ENCODE peak calls at places on chromosomes 4 and X, in nine cellular contexts. L is stimulated activated CD4-positive, alpha-beta T cell treated with anti-CD3 and anti-CD28 coated beads, TNF-alpha, amount 100 ng/mL, for 4 hours; R is WTC11; S is Caco-2; U is coronary artery; V is Ammon's horn; D is Right ventricle myocardium superior; P is NCI-H2029; H is cerebellar cortex. X is an unnamed sample.

GRCh38 chr4:78960926-78961325 is 21.7 kb upstream of the PAQR3 start:
- DNase-seq in L (no peak), R (no peak), S (no peak), U (no peak), V (no peak), D (no peak), P (no peak), H (no peak), X (no peak)

GRCh38 chr4:6727943-6728250 is 11.9 kb downstream of the BLOC1S4 start:
- DNase-seq in L (no peak), R (no peak), S (no peak), U (no peak), V (no peak), D (no peak), P (no peak), H (no peak), X (no peak)

GRCh38 chr4:55321707-55322264 is 24.3 kb upstream of the SRD5A3 start:
- DNase-seq in L (no peak), R (peak; percentile 83), S (peak; percentile 73), U (no peak), V (peak; percentile 86), D (no peak), P (peak; percentile 76), H (peak; percentile 67), X (peak; percentile 8)

GRCh38 chr4:150080335-150080734 is 2.1 kb downstream of the DCLK2 start:
- DNase-seq in L (no peak), R (no peak), S (no peak), U (no peak), V (no peak), D (no peak), P (no peak), H (no peak), X (no peak)

GRCh38 chrX:74119016-74119910 is 184.7 kb upstream of the ZCCHC13 start:
- DNase-seq in L (no peak), R (no peak), S (no peak), U (no peak), V (no peak), D (no peak), P (no peak), H (no peak), X (no peak)

GRCh38 chr4:8322794-8323704 is 53.5 kb downstream of the HTRA3 start:
- DNase-seq in L (no peak), R (no peak), S (no peak), U (no peak), V (no peak), D (peak; percentile 8), P (no peak), H (no peak), X (no peak)

GRCh38 chrX:44017726-44018125 is 44.5 kb upstream of the NDP start:
- DNase-seq in L (no peak), R (no peak), S (no peak), U (no peak), V (no peak), D (no peak), P (no peak), H (no peak), X (no peak)

GRCh38 chr4:99506781-99507180 is 4.0 kb upstream of the C4orf17 start:
- DNase-seq in L (no peak), R (no peak), S (no peak), U (no peak), V (no peak), D (no peak), P (no peak), H (no peak), X (no peak)

GRCh38 chr4:27189683-27190082 is 329.0 kb downstream of the STIM2 start:
- DNase-seq in L (no peak), R (no peak), S (no peak), U (no peak), V (peak; percentile 5), D (no peak), P (no peak), H (no peak), X (no peak)

GRCh38 chrX:2707334-2707760 is 16.3 kb downstream of the CD99 start:
- DNase-seq in L (no peak), R (peak; percentile 54), S (peak; percentile 45), U (no peak), V (peak; percentile 63), D (peak; percentile 72), P (no peak), H (no peak), X (peak; percentile 50)

GRCh38 chr4:110865611-110866254 is 242.9 kb upstream of the PITX2 start:
- DNase-seq in L (no peak), R (no peak), S (no peak), U (no peak), V (peak; percentile 16), D (no peak), P (no peak), H (no peak), X (no peak)

GRCh38 chr4:129342820-129343219 is 246.9 kb downstream of the C4orf33 start:
- DNase-seq in L (no peak), R (no peak), S (no peak), U (no peak), V (no peak), D (no peak), P (peak; percentile 47), H (no peak), X (no peak)

GRCh38 chr4:78937837-78938236 is 1.4 kb downstream of the PAQR3 start:
- DNase-seq in L (no peak), R (no peak), S (no peak), U (no peak), V (no peak), D (no peak), P (no peak), H (peak; percentile 43), X (no peak)

GRCh38 chr4:86894465-86894864 is 2.2 kb upstream of the C4orf36 start:
- DNase-seq in L (no peak), R (no peak), S (no peak), U (no peak), V (no peak), D (no peak), P (no peak), H (no peak), X (no peak)

GRCh38 chrX:150934453-150934852 is 36.0 kb upstream of the CD99L2 start:
- DNase-seq in L (no peak), R (peak; percentile 31), S (no peak), U (no peak), V (no peak), D (no peak), P (peak; percentile 63), H (peak; percentile 75), X (no peak)

GRCh38 chrX:49816435-49816834 is 12.7 kb upstream of the PAGE4 start:
- DNase-seq in L (no peak), R (no peak), S (no peak), U (no peak), V (no peak), D (no peak), P (no peak), H (no peak), X (no peak)

GRCh38 chr4:155571184-155571944 is 95.3 kb upstream of the GUCY1A1 start:
- DNase-seq in L (no peak), R (no peak), S (no peak), U (no peak), V (peak; percentile 33), D (no peak), P (peak; percentile 26), H (no peak), X (no peak)

GRCh38 chrX:11666180-11666579 is 460 bp upstream of the ARHGAP6 start:
- DNase-seq in L (no peak), R (peak; percentile 29), S (no peak), U (no peak), V (no peak), D (peak; percentile 24), P (no peak), H (no peak), X (no peak)

GRCh38 chr4:117203231-117203630 is 117.9 kb upstream of the TRAM1L1 start:
- DNase-seq in L (no peak), R (no peak), S (no peak), U (no peak), V (no peak), D (no peak), P (no peak), H (no peak), X (no peak)

GRCh38 chr4:99832854-99833253 is 16.2 kb downstream of the DAPP1 start:
- DNase-seq in L (no peak), R (no peak), S (no peak), U (no peak), V (no peak), D (no peak), P (no peak), H (no peak), X (no peak)

GRCh38 chr4:168388890-168389289 is 70.3 kb upstream of the DDX60 start:
- DNase-seq in L (no peak), R (no peak), S (no peak), U (no peak), V (no peak), D (no peak), P (no peak), H (no peak), X (no peak)

GRCh38 chrX:99095965-99096364 is 1314.1 kb downstream of the PCDH19 start:
- DNase-seq in L (no peak), R (no peak), S (no peak), U (no peak), V (no peak), D (no peak), P (no peak), H (no peak), X (no peak)

X was measured in GM19239.